ENCODE peak calls at places on chromosomes 7 and 10, in four cellular contexts. V is hepatocyte; U is CD8-positive, alpha-beta T cell; O is PC-3. T is an unnamed sample.

GRCh38 chr7:137932881-137933269 is 69.0 kb downstream of the CREB3L2 start:
- DNase-seq in V (no peak), U (no peak), O (peak; percentile 40), T (no peak)

GRCh38 chr10:21278491-21279216 is 246.8 kb downstream of the SKIDA1 start:
- DNase-seq in V (peak; percentile 94), U (peak; percentile 11), O (peak; percentile 90), T (peak; percentile 97)

GRCh38 chr7:6256709-6257535 is 15.5 kb downstream of the CYTH3 start:
- DNase-seq in V (peak; percentile 28), U (no peak), O (no peak), T (peak; percentile 74)

GRCh38 chr7:111113263-111114017 is 22.5 kb downstream of the LRRN3 start:
- DNase-seq in V (no peak), U (no peak), O (peak; percentile 66), T (no peak)

GRCh38 chr7:33250421-33250827 is 121.1 kb downstream of the BBS9 start:
- DNase-seq in V (no peak), U (no peak), O (no peak), T (no peak)

GRCh38 chr7:122674502-122674901 is 24.4 kb downstream of the RNF133 start:
- DNase-seq in V (no peak), U (no peak), O (peak; percentile 41), T (no peak)

GRCh38 chr10:110746254-110746826 is 102.2 kb downstream of the RBM20 start:
- DNase-seq in V (peak; percentile 85), U (peak; percentile 24), O (peak; percentile 73), T (no peak)

GRCh38 chr10:126842356-126842755 is 62.9 kb upstream of the DOCK1 start:
- DNase-seq in V (no peak), U (no peak), O (no peak), T (no peak)

GRCh38 chr7:36190447-36191291 is 37.6 kb downstream of the EEPD1 start:
- DNase-seq in V (no peak), U (no peak), O (no peak), T (no peak)

GRCh38 chr10:72309290-72310240 is 35.8 kb downstream of the DDIT4 start:
- DNase-seq in V (peak; percentile 73), U (no peak), O (no peak), T (no peak)

GRCh38 chr7:145050415-145050814 is 214.6 kb upstream of the TPK1 start:
- DNase-seq in V (no peak), U (no peak), O (no peak), T (no peak)

GRCh38 chr10:71737356-71738172 is 18.0 kb upstream of the C10orf105 start:
- DNase-seq in V (no peak), U (no peak), O (no peak), T (no peak)

GRCh38 chr7:51973942-51974341 is 657.3 kb upstream of the COBL start:
- DNase-seq in V (no peak), U (no peak), O (no peak), T (no peak)
- H3K9me3 ChIP-seq in V (no peaks in the 10 kb centered on the region), U (no peaks in the 10 kb centered on the region), O (no peaks in the 10 kb centered on the region), T (peaks cover 1% of the 10 kb centered on the region)

DNA sequence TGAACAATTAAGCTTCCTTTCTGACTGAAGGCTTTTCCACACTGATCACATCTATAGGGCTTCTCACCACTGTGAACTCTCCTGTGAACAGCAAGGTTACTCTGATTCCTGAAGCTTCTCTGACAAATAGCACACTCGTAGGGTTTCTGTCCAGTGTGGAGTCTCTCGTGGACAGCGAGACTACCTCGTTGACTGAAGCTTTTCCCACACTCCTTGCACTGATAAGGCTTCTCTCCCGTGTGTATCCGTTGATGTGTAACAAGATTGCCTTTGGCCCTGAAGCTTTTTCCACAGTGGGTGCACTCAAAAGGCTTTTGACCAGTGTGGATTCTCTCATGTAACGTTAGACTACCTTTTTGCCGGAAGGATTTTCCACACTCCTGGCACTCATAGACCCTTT is 4.4 kb downstream of the ZNF32 start:
- DNase-seq in V (no peak), U (no peak), O (no peak), T (no peak)
- H3K9me3 ChIP-seq in V (peaks cover 51% of the 10 kb centered on the region), U (peaks cover 54% of the 10 kb centered on the region), O (peaks cover 45% of the 10 kb centered on the region), T (peaks cover 19% of the 10 kb centered on the region)

DNA sequence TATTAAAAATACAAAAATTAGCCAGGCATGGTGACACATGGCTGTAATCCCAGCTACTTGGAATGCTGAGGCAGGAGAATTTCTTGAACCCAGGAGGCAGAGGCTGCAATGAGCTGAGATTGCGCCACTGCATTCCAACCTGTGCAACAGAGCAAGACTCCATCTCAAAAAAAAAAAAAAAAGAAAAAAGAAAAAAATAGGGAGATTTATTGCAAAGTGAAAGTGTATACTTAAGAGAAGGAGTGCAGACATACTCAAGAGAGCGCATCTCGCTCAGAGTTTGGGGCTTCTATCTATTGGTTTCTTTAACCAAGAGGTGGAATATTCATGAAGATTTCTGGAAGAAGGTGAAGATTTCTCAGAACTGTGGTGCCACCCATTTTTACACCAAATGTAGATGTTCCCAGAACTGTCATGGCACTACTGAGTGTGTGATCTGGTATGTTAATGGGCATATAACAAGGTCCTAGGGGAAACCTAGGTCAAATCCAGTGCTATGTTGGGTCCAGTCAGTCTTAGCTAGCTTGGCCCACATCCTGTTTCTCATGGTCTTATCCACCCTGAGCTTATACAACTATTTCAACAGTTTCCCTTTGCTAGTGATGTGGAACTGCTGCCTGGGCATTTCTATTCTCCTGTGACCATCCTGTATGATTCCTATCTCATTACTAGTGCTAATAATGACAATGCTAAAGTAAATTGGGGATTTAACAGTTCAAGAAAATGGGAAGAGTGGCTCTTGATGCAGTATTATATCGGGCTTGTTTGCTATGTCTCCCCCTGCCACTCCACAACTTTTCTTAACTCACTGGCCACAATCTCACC is 708.2 kb downstream of the XPNPEP1 start:
- DNase-seq in V (no peak), U (no peak), O (no peak), T (no peak)
- H3K9me3 ChIP-seq in V (no peaks in the 10 kb centered on the region), U (no peaks in the 10 kb centered on the region), O (no peaks in the 10 kb centered on the region), T (no peaks in the 10 kb centered on the region)

DNA sequence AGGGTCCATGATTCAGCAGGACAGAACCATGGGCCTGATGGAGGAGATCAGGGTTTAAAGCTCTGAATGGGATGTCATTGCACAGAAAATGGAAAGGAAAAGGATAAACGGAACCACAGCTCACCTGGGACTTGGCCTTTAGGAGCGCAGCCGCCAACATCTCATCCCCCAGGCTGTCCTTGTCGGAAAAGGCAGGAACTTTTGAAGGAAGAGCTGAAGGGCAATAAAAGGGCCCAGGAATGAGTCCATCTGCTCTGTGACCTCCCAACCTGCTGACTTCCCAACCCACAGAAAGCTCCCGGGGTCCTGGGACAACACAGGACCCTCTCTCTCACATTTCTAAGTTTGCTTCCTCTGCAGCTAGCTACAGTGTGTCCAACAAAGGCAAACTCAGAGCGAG is 6.1 kb downstream of the ZNF3 start:
- DNase-seq in V (no peak), U (no peak), O (no peak), T (no peak)
- H3K9me3 ChIP-seq in V (peaks cover 38% of the 10 kb centered on the region), U (peaks cover 21% of the 10 kb centered on the region), O (peaks cover 18% of the 10 kb centered on the region), T (peaks cover 9% of the 10 kb centered on the region)

DNA sequence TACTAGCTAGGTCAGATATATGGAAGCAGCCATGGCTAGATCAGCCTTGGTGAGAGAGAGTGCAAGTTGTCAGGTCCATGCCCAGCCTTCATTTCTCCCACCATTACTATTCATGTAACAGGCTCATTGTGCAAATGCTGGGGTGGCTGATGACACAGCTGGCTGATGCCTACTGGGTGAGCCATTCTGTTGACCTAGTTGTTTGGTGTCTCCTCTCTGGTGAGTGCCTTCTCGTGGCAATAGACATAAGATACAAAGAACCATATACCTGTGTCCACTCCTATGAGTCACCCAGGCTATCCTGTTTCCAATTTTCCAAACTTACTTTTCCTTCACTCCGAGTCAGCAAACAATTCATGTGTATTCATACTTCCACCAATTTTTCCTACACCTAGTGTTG is 46.0 kb downstream of the ZNF25 start:
- DNase-seq in V (no peak), U (no peak), O (peak; percentile 77), T (no peak)
- H3K9me3 ChIP-seq in V (no peaks in the 10 kb centered on the region), U (no peaks in the 10 kb centered on the region), O (no peaks in the 10 kb centered on the region), T (peaks cover 1% of the 10 kb centered on the region)

DNA sequence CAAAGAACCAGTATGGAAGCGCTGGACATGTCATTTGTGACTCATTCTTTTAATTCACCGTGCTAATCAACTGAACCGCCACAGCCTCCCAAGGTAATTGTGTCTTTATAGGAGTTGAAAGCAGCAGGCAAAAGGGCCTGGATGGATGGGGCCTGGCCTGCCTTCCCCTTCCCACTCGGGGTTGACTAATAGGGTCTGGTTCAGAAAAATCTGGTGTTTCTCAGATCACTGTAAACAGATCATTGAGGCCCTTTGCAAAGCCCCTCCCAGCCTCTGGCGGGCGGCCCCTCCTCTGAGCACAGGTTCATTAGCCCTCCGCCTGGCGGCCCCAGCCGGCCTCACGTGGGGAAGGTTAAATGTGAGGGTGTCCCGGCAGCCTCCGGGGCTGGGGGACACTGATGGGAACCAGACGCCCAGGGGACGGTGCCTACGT is 100.8 kb downstream of the EBF3 start:
- DNase-seq in V (peak; percentile 30), U (no peak), O (no peak), T (no peak)
- H3K9me3 ChIP-seq in V (no peaks in the 10 kb centered on the region), U (no peaks in the 10 kb centered on the region), O (no peaks in the 10 kb centered on the region), T (no peaks in the 10 kb centered on the region)

GRCh38 chr7:153454283-153454682 is 597.9 kb upstream of the DPP6 start:
- DNase-seq in V (no peak), U (no peak), O (no peak), T (no peak)
- H3K9me3 ChIP-seq in V (no peaks in the 10 kb centered on the region), U (no peaks in the 10 kb centered on the region), O (no peaks in the 10 kb centered on the region), T (peaks cover 4% of the 10 kb centered on the region)

DNA sequence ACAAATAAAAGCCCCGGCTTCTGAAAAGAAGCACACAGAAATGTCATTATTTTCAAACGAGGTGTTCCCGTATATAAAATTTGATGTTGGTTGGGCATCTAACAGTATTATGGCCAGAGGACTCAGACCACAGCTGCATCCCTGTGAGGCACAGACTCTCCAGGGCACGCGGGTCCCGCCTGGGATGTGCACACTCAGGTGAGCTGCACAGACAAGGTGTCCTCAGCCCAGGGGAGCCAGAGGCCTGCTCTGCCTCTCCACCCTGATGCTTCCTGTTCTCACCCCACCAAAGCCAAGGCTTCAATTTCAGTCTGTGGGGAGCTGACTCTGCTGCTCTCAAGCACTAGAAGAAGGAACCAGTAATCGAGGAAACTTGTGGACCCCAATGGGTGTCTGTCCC is 1.7 kb upstream of the CYP2E1 start:
- DNase-seq in V (no peak), U (no peak), O (no peak), T (no peak)
- H3K9me3 ChIP-seq in V (peaks cover 6% of the 10 kb centered on the region), U (no peaks in the 10 kb centered on the region), O (peaks cover 7% of the 10 kb centered on the region), T (peaks cover 8% of the 10 kb centered on the region)